ENCODE peak calls at places on chromosome 12, in ten cellular contexts. Z is mucosa of descending colon, C is B cell, A is HFF-Myc, G is heart left ventricle, V is choroid plexus epithelial cell, M is right atrium auricular region, Y is HFFc6, F is nephron progenitor cell, R is A549. K is an unnamed sample.

GRCh38 chr12:23523339-23523738 is 426.1 kb downstream of the SOX5 start:
- DNase-seq in Z (no peak), C (no peak), A (no peak), G (no peak), V (no peak), M (no peak), Y (no peak), F (no peak), R (no peak), K (no peak)

GRCh38 chr12:120496353-120497340 is 734 bp downstream of the DYNLL1 start:
- DNase-seq in Z (peak), C (peak), A (peak), G (peak), V (peak), M (peak), Y (peak), F (peak), R (peak), K (no peak)

GRCh38 chr12:107832441-107832840 is 57.9 kb downstream of the ASCL4 start:
- DNase-seq in Z (no peak), C (no peak), A (no peak), G (no peak), V (no peak), M (no peak), Y (no peak), F (no peak), R (no peak), K (no peak)

GRCh38 chr12:94405378-94406116 is 54.1 kb downstream of the CEP83 start:
- DNase-seq in Z (no peak), C (no peak), A (no peak), G (no peak), V (peak), M (no peak), Y (no peak), F (no peak), R (no peak), K (peak)

GRCh38 chr12:34347367-34347766 is 325.1 kb downstream of the ALG10 start:
- DNase-seq in Z (no peak), C (no peak), A (no peak), G (no peak), V (no peak), M (no peak), Y (no peak), F (no peak), R (peak), K (no peak)

GRCh38 chr12:49866859-49867579 is 24.1 kb upstream of the BCDIN3D start:
- DNase-seq in Z (peak), C (peak), A (no peak), G (peak), V (peak), M (peak), Y (peak), F (peak), R (peak), K (no peak)

GRCh38 chr12:100184549-100184948 is 16.1 kb upstream of the ACTR6 start:
- DNase-seq in Z (no peak), C (no peak), A (no peak), G (no peak), V (peak), M (no peak), Y (no peak), F (no peak), R (no peak), K (no peak)

GRCh38 chr12:113735146-113735545 is 231.0 kb downstream of the RBM19 start:
- DNase-seq in Z (no peak), C (no peak), A (no peak), G (no peak), V (no peak), M (no peak), Y (no peak), F (no peak), R (no peak), K (no peak)

GRCh38 chr12:77888611-77889010 is 57.9 kb downstream of the NAV3 start:
- DNase-seq in Z (no peak), C (no peak), A (peak), G (no peak), V (peak), M (no peak), Y (peak), F (no peak), R (peak), K (no peak)

GRCh38 chr12:88658009-88658408 is 77.7 kb upstream of the KITLG start:
- DNase-seq in Z (peak), C (no peak), A (no peak), G (peak), V (no peak), M (no peak), Y (no peak), F (no peak), R (no peak), K (no peak)

GRCh38 chr12:46439793-46440511 is 67.4 kb upstream of the SLC38A2 start:
- DNase-seq in Z (no peak), C (no peak), A (no peak), G (no peak), V (no peak), M (no peak), Y (peak), F (no peak), R (no peak), K (no peak)

GRCh38 chr12:92675092-92675865 is 27.5 kb upstream of the PLEKHG7 start:
- DNase-seq in Z (no peak), C (no peak), A (no peak), G (no peak), V (no peak), M (no peak), Y (no peak), F (no peak), R (no peak), K (no peak)

GRCh38 chr12:109934026-109934425 is 34.0 kb downstream of the TCHP start:
- DNase-seq in Z (peak), C (no peak), A (no peak), G (no peak), V (peak), M (no peak), Y (no peak), F (no peak), R (peak), K (no peak)

GRCh38 chr12:94805749-94806148 is 155.4 kb upstream of the TMCC3 start:
- DNase-seq in Z (no peak), C (no peak), A (no peak), G (no peak), V (peak), M (no peak), Y (peak), F (no peak), R (no peak), K (no peak)

GRCh38 chr12:95460901-95461300 is 13.1 kb upstream of the METAP2 start:
- DNase-seq in Z (no peak), C (no peak), A (no peak), G (no peak), V (no peak), M (no peak), Y (no peak), F (no peak), R (no peak), K (no peak)

GRCh38 chr12:92064420-92064819 is 81.2 kb downstream of the BTG1 start:
- DNase-seq in Z (peak), C (no peak), A (no peak), G (no peak), V (no peak), M (no peak), Y (no peak), F (no peak), R (no peak), K (no peak)

GRCh38 chr12:102390068-102390467 is 90.3 kb downstream of the IGF1 start:
- DNase-seq in Z (no peak), C (no peak), A (no peak), G (no peak), V (no peak), M (no peak), Y (no peak), F (no peak), R (no peak), K (no peak)

GRCh38 chr12:29153231-29153630 is 4.2 kb downstream of the FAR2 start:
- DNase-seq in Z (no peak), C (no peak), A (no peak), G (no peak), V (no peak), M (no peak), Y (no peak), F (no peak), R (no peak), K (no peak)

GRCh38 chr12:94980577-94980976 is 22.9 kb downstream of the NDUFA12 start:
- DNase-seq in Z (no peak), C (no peak), A (no peak), G (no peak), V (peak), M (no peak), Y (no peak), F (no peak), R (no peak), K (no peak)

GRCh38 chr12:15116073-15116472 is 105.1 kb downstream of the RERG start:
- DNase-seq in Z (no peak), C (no peak), A (no peak), G (no peak), V (peak), M (no peak), Y (no peak), F (no peak), R (no peak), K (no peak)

GRCh38 chr12:80958162-80958561 is 20.4 kb upstream of the LIN7A start:
- DNase-seq in Z (no peak), C (no peak), A (no peak), G (no peak), V (no peak), M (no peak), Y (no peak), F (no peak), R (no peak), K (no peak)

GRCh38 chr12:101592931-101593330 is 1.8 kb upstream of the MYBPC1 start:
- DNase-seq in Z (no peak), C (no peak), A (no peak), G (no peak), V (no peak), M (no peak), Y (no peak), F (no peak), R (no peak), K (no peak)

GRCh38 chr12:52714887-52715281 is 11.6 kb upstream of the KRT77 start:
- DNase-seq in Z (no peak), C (no peak), A (no peak), G (no peak), V (no peak), M (no peak), Y (no peak), F (no peak), R (no peak), K (no peak)

GRCh38 chr12:52713960-52714886 is 10.9 kb upstream of the KRT77 start:
- DNase-seq in Z (no peak), C (no peak), A (no peak), G (no peak), V (no peak), M (no peak), Y (no peak), F (peak), R (peak), K (no peak)

GRCh38 chr12:52716061-52716460 is 12.7 kb upstream of the KRT77 start:
- DNase-seq in Z (no peak), C (no peak), A (no peak), G (no peak), V (no peak), M (no peak), Y (no peak), F (no peak), R (no peak), K (no peak)

GRCh38 chr12:52710744-52711143 is 7.4 kb upstream of the KRT77 start:
- DNase-seq in Z (no peak), C (no peak), A (no peak), G (no peak), V (no peak), M (no peak), Y (no peak), F (no peak), R (no peak), K (no peak)

GRCh38 chr12:52715416-52715815 is 12.1 kb upstream of the KRT77 start:
- DNase-seq in Z (peak), C (no peak), A (no peak), G (no peak), V (no peak), M (no peak), Y (no peak), F (peak), R (peak), K (no peak)
- TF ChIP-seq CTCF in Z (no peak), C (no peak), A (no peak), G (no peak), V (no peak), M (no peak), Y (peak), F (peak), R (no peak), K (no peak)

GRCh38 chr12:57520008-57520726 is at the start of gene DDIT3:
- DNase-seq in Z (peak), C (peak), A (peak), G (peak), V (peak), M (peak), Y (peak), F (peak), R (peak), K (peak)
- TF ChIP-seq CTCF in Z (no peak), C (no peak), A (no peak), G (no peak), V (no peak), M (no peak), Y (no peak), F (no peak), R (no peak), K (no peak)

DNA sequence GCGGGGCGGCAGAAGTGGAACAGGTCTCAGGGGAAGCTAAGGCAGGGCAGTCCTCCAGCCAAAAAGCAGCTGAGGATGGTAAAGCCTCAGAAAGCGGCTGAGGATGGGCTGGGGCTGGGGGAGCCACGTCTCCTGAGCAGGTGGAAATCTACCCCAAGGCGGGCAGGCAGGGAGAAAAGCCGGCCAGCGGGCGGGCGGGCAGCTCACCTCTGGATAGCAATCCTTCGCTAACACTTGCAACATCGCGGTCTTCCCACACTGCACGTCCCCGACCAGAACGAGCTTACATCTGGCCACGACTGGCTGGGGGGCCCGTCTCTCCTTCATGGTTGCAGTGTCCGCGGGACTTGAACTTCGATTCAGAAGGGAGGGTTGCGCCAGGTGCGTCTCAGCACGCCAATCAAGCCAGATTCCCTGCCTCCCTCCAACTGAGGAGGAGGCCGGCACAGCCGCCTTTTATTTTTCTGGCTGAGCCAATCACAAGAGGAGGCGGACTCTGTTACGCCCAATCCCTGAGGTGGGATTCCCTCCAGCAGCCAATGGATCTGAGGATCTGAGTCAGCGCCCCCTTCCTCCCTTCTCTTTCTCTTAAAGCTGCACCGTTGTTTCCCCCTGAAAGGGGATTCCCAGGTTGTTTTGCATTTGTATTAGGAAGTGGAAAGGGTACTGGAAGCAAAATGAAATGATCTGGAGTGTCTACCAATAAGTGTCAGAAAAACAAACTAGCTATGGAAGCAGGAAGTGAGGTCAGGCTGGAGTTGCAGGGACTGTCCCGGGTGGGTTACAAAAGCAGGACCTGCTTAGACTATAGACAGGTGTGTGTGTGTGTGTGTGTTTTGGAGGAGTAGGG is at the start of gene RND1:
- DNase-seq in Z (peak), C (peak), A (peak), G (peak), V (peak), M (peak), Y (peak), F (peak), R (peak), K (peak)
- TF ChIP-seq CTCF in Z (no peak), C (no peak), A (peak), G (no peak), V (peak), M (no peak), Y (peak), F (no peak), R (no peak), K (no peak)

DNA sequence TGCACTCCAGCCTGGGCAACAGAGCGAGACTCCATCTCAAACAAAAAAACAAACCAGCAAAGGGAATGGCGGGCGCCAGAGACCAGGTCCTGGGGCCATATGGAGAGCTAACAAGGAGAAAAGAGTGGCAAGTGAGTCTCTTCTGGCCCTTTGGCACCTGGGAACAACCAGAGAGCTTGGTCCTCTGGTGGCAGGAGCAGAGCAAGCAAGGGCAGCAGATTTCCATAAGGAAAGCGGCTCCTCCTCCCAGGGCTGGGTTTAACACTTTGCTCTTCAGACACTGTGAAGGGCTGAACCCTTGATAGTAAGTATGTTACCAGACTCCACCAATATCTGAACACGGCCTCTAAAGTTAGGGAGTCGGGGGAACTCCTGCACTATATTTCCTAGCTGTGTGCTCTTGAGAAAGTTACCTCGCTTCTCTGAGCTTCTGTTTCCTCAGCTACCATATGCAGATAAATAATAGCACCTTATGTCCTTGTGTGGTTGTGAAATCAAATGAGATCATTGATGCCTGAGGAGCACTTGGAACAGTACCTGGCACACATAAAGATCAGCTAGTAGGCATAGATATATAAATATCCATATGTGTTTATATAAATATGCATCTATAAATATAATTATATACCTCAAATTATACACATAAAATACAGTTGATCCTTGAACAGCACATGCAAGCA is 33.4 kb upstream of the PLEKHG6 start:
- DNase-seq in Z (peak), C (no peak), A (no peak), G (no peak), V (no peak), M (no peak), Y (no peak), F (no peak), R (no peak), K (no peak)
- TF ChIP-seq CTCF in Z (no peak), C (no peak), A (no peak), G (no peak), V (no peak), M (no peak), Y (peak), F (no peak), R (no peak), K (no peak)

GRCh38 chr12:130826151-130826801 is 12.8 kb downstream of the STX2 start:
- DNase-seq in Z (peak), C (no peak), A (no peak), G (no peak), V (peak), M (no peak), Y (peak), F (peak), R (peak), K (no peak)
- TF ChIP-seq CTCF in Z (peak), C (peak), A (peak), G (peak), V (peak), M (peak), Y (peak), F (peak), R (peak), K (peak)

GRCh38 chr12:166425-167091 is 47.4 kb downstream of the SLC6A12 start:
- DNase-seq in Z (no peak), C (no peak), A (no peak), G (no peak), V (no peak), M (no peak), Y (no peak), F (no peak), R (no peak), K (no peak)
- TF ChIP-seq CTCF in Z (no peak), C (no peak), A (no peak), G (no peak), V (no peak), M (no peak), Y (no peak), F (no peak), R (no peak), K (no peak)

GRCh38 chr12:90939382-90939781 is 15.6 kb downstream of the CCER1 start:
- DNase-seq in Z (no peak), C (no peak), A (no peak), G (no peak), V (peak), M (no peak), Y (no peak), F (no peak), R (no peak), K (no peak)

GRCh38 chr12:90943248-90943647 is 11.7 kb downstream of the CCER1 start:
- DNase-seq in Z (no peak), C (no peak), A (no peak), G (no peak), V (no peak), M (no peak), Y (no peak), F (no peak), R (no peak), K (no peak)

GRCh38 chr12:90938451-90938850 is 16.5 kb downstream of the CCER1 start:
- DNase-seq in Z (no peak), C (no peak), A (no peak), G (no peak), V (peak), M (no peak), Y (no peak), F (no peak), R (no peak), K (no peak)

GRCh38 chr12:90945070-90945649 is 9.8 kb downstream of the CCER1 start:
- DNase-seq in Z (peak), C (no peak), A (no peak), G (no peak), V (peak), M (no peak), Y (peak), F (no peak), R (peak), K (no peak)

GRCh38 chr12:90940872-90941499 is 14.0 kb downstream of the CCER1 start:
- DNase-seq in Z (no peak), C (no peak), A (no peak), G (no peak), V (peak), M (no peak), Y (peak), F (no peak), R (peak), K (no peak)
- TF ChIP-seq CTCF in Z (no peak), C (peak), A (peak), G (peak), V (peak), M (peak), Y (peak), F (peak), R (peak), K (peak)